ENCODE peak calls at places on chromosomes 4 and X, in ten cellular contexts. M, R, I, U, H, P, O, A, Q and T are unnamed samples.

GRCh38 chrX:119984652-119985051 is 41.1 kb upstream of the NKAP start:
- DNase-seq in U (peak; percentile 50), P (no peak), H (no peak), R (no peak), O (no peak), A (no peak), M (no peak), I (no peak), Q (no peak), T (no peak)

GRCh38 chrX:20595928-20596550 is 329.3 kb upstream of the RPS6KA3 start:
- DNase-seq in Q (peak; percentile 25), U (peak; percentile 72), M (no peak), O (no peak), H (no peak), R (no peak), I (no peak), P (no peak), A (no peak), T (no peak)

GRCh38 chrX:16552546-16552945 is 97.4 kb upstream of the S100G start:
- DNase-seq in O (no peak), M (no peak), A (no peak), U (peak; percentile 82), I (no peak), R (no peak), Q (peak; percentile 1), H (no peak), P (no peak), T (no peak)

GRCh38 chrX:31099536-31100090 is 27.8 kb upstream of the FTHL17 start:
- DNase-seq in O (no peak), I (no peak), P (no peak), R (no peak), M (no peak), Q (no peak), U (no peak), A (no peak), H (no peak), T (no peak)

GRCh38 chrX:80266287-80266686 is 154.0 kb upstream of the TENT5D start:
- DNase-seq in U (no peak), P (no peak), A (no peak), I (no peak), M (no peak), H (no peak), O (no peak), Q (no peak), R (no peak), T (no peak)

GRCh38 chr4:40197879-40198689 is 1.3 kb downstream of the RHOH start:
- DNase-seq in H (no peak), R (no peak), O (no peak), M (no peak), U (no peak), I (no peak), A (no peak), P (no peak), Q (no peak), T (no peak)

GRCh38 chrX:32687379-32687778 is 524.0 kb downstream of the DMD start:
- DNase-seq in A (no peak), Q (no peak), I (no peak), H (no peak), O (no peak), P (peak; percentile 6), M (no peak), R (no peak), U (no peak), T (no peak)

GRCh38 chr4:89245459-89245858 is 62.1 kb downstream of the GPRIN3 start:
- DNase-seq in M (no peak), I (no peak), O (no peak), Q (no peak), P (no peak), A (peak; percentile 1), R (no peak), U (no peak), H (no peak), T (no peak)

GRCh38 chr4:25307596-25307995 is 5.0 kb upstream of the ZCCHC4 start:
- DNase-seq in P (no peak), R (no peak), H (no peak), U (no peak), Q (peak; percentile 48), I (no peak), M (no peak), A (no peak), O (no peak), T (no peak)

DNA sequence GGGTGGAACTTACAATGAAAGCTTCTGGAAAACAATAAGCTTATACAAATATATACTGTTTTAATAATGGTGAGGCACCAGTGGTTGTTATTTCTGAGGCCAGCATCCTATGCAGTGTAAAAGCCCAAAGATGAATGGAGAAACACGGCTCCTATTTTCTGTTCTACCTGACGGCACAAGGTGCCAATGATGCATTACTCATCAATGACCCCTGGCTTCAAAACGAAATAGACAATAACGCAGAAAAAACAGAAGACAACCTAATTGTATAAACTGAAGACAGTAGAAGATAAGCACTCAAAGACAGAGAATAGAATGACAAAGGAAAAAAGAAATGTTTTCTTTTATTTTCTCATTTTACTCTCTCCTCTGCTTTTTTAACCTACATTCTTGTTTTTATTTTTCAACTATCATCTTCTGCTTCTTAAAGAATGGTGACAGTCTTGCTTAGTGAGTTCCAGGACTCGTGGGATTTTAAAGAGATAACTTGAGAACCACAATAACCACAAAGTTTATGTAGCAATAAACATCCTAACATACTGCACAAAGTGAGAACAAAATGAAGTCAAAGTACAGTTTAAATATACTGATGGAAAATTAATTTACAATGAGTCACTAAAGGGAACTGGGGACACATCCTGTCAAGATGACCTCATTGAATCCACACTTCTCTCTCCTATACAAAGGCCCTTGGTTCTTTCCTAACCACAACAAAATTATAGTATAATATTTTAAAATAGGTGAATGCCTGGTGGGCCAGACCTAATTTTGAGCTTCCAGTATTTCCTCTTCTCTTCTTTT is 169.8 kb downstream of the BTC start:
- DNase-seq in P (no peak), M (no peak), I (no peak), U (peak; percentile 91), Q (peak; percentile 95), O (no peak), R (no peak), A (peak; percentile 85), H (no peak), T (no peak)
- H3K4me1 ChIP-seq in P (no peaks in the 10 kb centered on the region), M (no peaks in the 10 kb centered on the region), I (peaks cover 5% of the 10 kb centered on the region), U (peaks cover 89% of the 10 kb centered on the region), Q (peaks cover 13% of the 10 kb centered on the region), O (no peaks in the 10 kb centered on the region), R (peaks cover 23% of the 10 kb centered on the region), A (peaks cover 54% of the 10 kb centered on the region), H (peaks cover 23% of the 10 kb centered on the region), T (no peaks in the 10 kb centered on the region)

GRCh38 chrX:1246816-1247215 is 21.8 kb upstream of the CSF2RA start:
- DNase-seq in O (peak; percentile 81), M (peak; percentile 44), R (peak; percentile 75), P (peak; percentile 59), U (peak; percentile 82), Q (peak; percentile 39), A (peak; percentile 50), H (peak; percentile 74), I (peak; percentile 74), T (peak; percentile 22)

GRCh38 chrX:1242901-1243402 is 25.7 kb upstream of the CSF2RA start:
- DNase-seq in R (no peak), H (no peak), M (no peak), A (no peak), I (no peak), U (peak; percentile 39), P (no peak), Q (no peak), O (no peak), T (no peak)

GRCh38 chrX:1239681-1240142 is 27.3 kb upstream of the CRLF2 start:
- DNase-seq in I (peak; percentile 85), P (peak; percentile 62), H (peak; percentile 50), U (no peak), R (no peak), Q (no peak), M (no peak), O (peak; percentile 85), A (no peak), T (peak; percentile 22)

GRCh38 chrX:1248381-1249061 is 20.1 kb upstream of the CSF2RA start:
- DNase-seq in P (no peak), Q (no peak), M (no peak), R (no peak), U (no peak), I (no peak), A (peak; percentile 7), H (no peak), O (no peak), T (no peak)

DNA sequence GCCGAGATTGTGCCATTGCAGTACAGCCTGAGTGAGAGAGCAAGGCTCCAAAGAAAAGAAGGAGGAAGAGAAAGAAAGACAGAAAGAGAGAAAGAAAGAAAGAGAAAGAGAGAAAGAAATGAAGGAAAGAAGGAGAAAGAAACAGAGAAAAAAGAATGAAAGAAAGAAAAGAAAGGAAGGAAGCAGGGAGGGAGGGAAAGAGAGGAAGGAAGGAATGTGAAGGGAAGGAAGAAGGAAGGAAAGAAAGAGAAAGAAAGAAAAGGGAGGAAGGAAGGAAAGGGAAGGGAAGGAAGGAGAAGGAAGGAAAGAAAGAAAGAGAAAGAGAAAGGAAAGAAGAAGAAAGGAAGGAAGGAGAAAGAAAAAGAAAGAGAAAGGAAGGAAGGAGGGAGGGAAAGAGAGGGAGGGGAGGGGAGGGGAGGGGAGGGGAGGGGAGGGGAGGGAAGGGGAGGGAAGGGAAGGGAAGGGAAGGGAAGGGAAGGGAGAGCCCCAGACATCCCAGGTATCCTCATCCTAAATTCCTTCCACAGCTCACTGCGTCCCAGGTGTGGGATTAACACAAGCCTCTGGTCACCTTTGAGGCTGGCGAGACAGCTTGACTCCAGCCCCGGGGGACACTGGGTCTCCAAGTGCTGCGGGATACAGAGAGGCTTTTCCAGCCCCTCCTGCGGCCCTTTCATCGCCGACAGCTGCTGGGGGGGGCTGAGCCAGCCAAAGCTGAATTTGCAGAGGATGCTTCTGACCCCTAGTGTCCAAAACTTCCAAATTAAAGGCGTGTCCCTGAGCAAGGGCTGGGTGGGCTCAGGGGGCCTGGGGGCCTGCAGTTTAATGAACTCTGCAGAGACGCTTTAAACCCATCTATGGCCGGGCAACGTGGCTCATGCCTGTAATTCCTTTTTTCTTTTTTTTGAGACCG is 24.2 kb upstream of the CSF2RA start:
- DNase-seq in A (no peak), I (no peak), P (no peak), H (no peak), Q (no peak), R (no peak), U (peak; percentile 6), M (no peak), O (no peak), T (no peak)
- TF ChIP-seq CTCF in A (no peak), I (no peak), P (no peak), H (no peak), Q (no peak), R (no peak), U (peak; percentile 32), M (peak; percentile 30), O (no peak), T (no peak)

GRCh38 chr4:113757486-113757885 is 4.1 kb downstream of the CAMK2D start:
- DNase-seq in H (no peak), Q (no peak), I (no peak), M (no peak), U (no peak), R (no peak), A (no peak), O (no peak), P (no peak), T (no peak)
- H3K4me1 ChIP-seq in H (peaks cover 95% of the 10 kb centered on the region), Q (peaks cover 19% of the 10 kb centered on the region), I (peaks cover 27% of the 10 kb centered on the region), M (peaks cover 5% of the 10 kb centered on the region), U (peaks cover 28% of the 10 kb centered on the region), R (peaks cover 8% of the 10 kb centered on the region), A (peaks cover 43% of the 10 kb centered on the region), O (no peaks in the 10 kb centered on the region), P (peaks cover 41% of the 10 kb centered on the region), T (peaks cover 4% of the 10 kb centered on the region)

DNA sequence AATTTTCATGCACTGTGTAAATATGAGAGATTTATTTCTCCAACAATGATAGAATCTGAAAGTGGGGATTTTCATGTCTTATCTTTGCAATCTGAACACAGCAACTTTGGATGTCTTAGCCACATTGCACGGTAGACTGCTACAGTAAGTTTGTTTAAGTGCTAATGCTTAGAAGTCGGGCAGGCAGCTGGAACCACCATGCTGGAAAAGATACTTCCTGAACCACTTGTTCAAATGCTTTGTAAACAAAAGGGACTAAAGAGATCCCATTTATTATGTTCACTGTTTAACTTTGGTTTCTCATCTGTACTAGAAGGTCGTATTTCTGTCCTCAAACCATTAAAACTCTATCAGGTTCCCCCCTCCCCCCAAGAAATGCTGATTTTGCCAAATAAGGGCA is 555.9 kb upstream of the DIPK2B start:
- DNase-seq in R (no peak), P (no peak), I (no peak), O (no peak), A (no peak), H (no peak), M (no peak), U (peak; percentile 63), Q (no peak), T (no peak)
- TF ChIP-seq CTCF in R (no peak), P (no peak), I (no peak), O (no peak), A (no peak), H (no peak), M (no peak), U (no peak), Q (no peak), T (no peak)